ENCODE peak calls at places on chromosome 1, in seven cellular contexts. S, K, B, I, R, G and O are unnamed samples.

GRCh38 chr1:26075421-26076144 is 8.2 kb upstream of the TRIM63 start:
- DNase-seq in S (no peak), K (no peak), G (no peak), I (no peak), B (peak; percentile 76), R (no peak), O (no peak)

GRCh38 chr1:223137402-223138100 is 5.5 kb downstream of the TLR5 start:
- DNase-seq in R (no peak), S (peak; percentile 87), B (peak; percentile 57), G (no peak), I (no peak), K (no peak), O (no peak)

GRCh38 chr1:54161495-54162168 is 8.8 kb upstream of the CDCP2 start:
- DNase-seq in B (no peak), R (no peak), G (no peak), K (no peak), S (no peak), I (no peak), O (no peak)

GRCh38 chr1:234313171-234313570 is 60.1 kb upstream of the COA6 start:
- DNase-seq in I (no peak), R (no peak), G (no peak), K (no peak), B (no peak), S (no peak), O (no peak)

GRCh38 chr1:159828916-159829634 is 2.4 kb downstream of the SLAMF8 start:
- DNase-seq in B (peak; percentile 48), R (no peak), S (no peak), I (peak; percentile 74), K (peak; percentile 67), G (peak; percentile 67), O (no peak)

GRCh38 chr1:238833919-238834318 is 552.4 kb upstream of the CHRM3 start:
- DNase-seq in R (no peak), K (no peak), B (no peak), S (no peak), G (no peak), I (no peak), O (no peak)

GRCh38 chr1:240465531-240465940 is 146.4 kb downstream of the GREM2 start:
- DNase-seq in K (no peak), B (no peak), G (no peak), I (peak; percentile 40), R (no peak), S (no peak), O (no peak)

GRCh38 chr1:68600049-68600661 is 103.3 kb upstream of the DEPDC1 start:
- DNase-seq in K (no peak), R (no peak), I (peak; percentile 53), G (no peak), S (peak; percentile 27), B (peak; percentile 23), O (peak; percentile 1)

GRCh38 chr1:50342525-50342924 is 80.7 kb downstream of the DMRTA2 start:
- DNase-seq in K (no peak), B (no peak), I (no peak), G (no peak), R (no peak), S (no peak), O (no peak)

GRCh38 chr1:174040387-174040786 is 18.2 kb upstream of the RC3H1 start:
- DNase-seq in K (no peak), G (no peak), R (no peak), S (peak; percentile 73), B (peak; percentile 35), I (no peak), O (no peak)

GRCh38 chr1:162349635-162350330 is 26.9 kb downstream of the SPATA46 start:
- DNase-seq in G (no peak), R (peak; percentile 95), S (peak; percentile 78), K (no peak), B (no peak), I (no peak), O (no peak)

GRCh38 chr1:210558302-210558701 is 229.6 kb downstream of the HHAT start:
- DNase-seq in R (no peak), B (peak; percentile 54), K (no peak), S (no peak), G (no peak), I (no peak), O (no peak)

GRCh38 chr1:67668660-67669059 is 16.3 kb upstream of the GADD45A start:
- DNase-seq in G (no peak), S (no peak), K (no peak), R (no peak), B (no peak), I (no peak), O (no peak)

GRCh38 chr1:118326960-118327629 is 142.1 kb upstream of the SPAG17 start:
- DNase-seq in K (no peak), I (no peak), S (no peak), R (no peak), B (no peak), G (no peak), O (no peak)

GRCh38 chr1:90371106-90371813 is 345.8 kb downstream of the BARHL2 start:
- DNase-seq in B (no peak), R (no peak), G (no peak), I (no peak), K (no peak), S (no peak), O (no peak)

DNA sequence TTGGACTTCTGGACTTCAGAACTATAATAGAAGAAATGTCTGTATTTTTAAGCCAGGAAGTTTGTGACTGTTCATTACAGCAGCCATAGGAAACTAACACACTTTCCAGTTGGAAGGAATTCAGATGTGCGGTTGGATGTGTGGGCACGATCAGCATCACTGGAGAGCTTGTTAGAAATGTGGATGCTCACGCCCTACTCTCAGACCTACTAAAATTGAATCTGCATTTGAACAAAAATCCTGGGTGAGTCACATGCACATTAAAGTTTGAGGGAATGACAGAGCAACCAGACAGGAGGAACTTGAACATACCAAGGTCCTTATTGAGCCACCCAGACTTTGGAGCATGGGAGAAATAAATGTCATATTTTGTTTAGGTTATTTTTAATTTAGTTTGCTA is 346.4 kb downstream of the BARHL2 start:
- DNase-seq in R (no peak), G (no peak), K (no peak), I (no peak), S (peak; percentile 7), B (no peak), O (no peak)
- TF ChIP-seq CTCF in R (no peak), G (no peak), K (no peak), I (no peak), S (no peak), B (no peak), O (no peak)

GRCh38 chr1:168236836-168237611 is 11.2 kb downstream of the SFT2D2 start:
- DNase-seq in I (no peak), G (no peak), K (no peak), S (no peak), B (no peak), R (no peak), O (peak; percentile 43)
- TF ChIP-seq CTCF in I (no peak), G (no peak), K (no peak), S (no peak), B (no peak), R (no peak), O (no peak)

GRCh38 chr1:229716064-229716463 is 90.0 kb downstream of the URB2 start:
- DNase-seq in R (no peak), I (peak; percentile 73), S (no peak), K (no peak), G (no peak), B (no peak), O (no peak)

GRCh38 chr1:229716692-229717091 is 90.6 kb downstream of the URB2 start:
- DNase-seq in S (no peak), R (no peak), G (peak; percentile 23), I (no peak), B (no peak), K (no peak), O (no peak)

GRCh38 chr1:229717774-229718173 is 91.7 kb downstream of the URB2 start:
- DNase-seq in K (no peak), I (no peak), R (no peak), S (peak; percentile 25), G (no peak), B (peak; percentile 71), O (no peak)

GRCh38 chr1:229714306-229714705 is 88.3 kb downstream of the URB2 start:
- DNase-seq in K (no peak), B (no peak), I (no peak), R (no peak), G (no peak), S (no peak), O (no peak)

DNA sequence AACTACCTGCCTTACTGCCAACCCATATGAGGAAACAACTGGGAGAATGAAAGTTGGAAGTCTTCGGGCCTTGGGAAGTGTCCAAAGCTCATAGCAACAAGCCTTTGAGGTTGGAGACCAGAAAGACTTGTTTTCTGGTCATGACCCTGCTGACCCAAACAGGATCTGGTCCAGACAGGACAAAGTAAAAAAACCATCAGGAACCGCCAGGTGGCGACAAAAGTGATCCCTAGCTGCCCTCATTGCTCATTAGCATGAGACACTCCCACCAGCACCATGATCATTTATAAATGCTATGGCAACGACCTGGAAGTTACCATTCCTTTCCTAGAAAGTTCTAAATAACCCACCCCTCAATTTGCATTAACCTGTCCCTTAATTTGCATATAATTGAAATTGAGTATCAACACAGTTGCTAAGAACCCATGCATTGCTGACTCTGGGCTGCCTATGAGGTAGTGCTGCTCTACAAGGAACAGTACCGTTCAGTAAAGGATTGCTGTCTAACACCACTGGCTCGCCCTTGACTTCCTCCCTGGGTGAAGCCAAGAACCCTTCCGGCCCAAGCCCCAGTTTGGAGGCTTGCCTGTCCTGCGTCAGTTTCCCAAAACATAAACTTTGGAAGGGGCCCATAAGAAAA is 89.0 kb downstream of the URB2 start:
- DNase-seq in S (peak; percentile 19), K (no peak), G (no peak), R (no peak), B (peak; percentile 90), I (peak; percentile 57), O (peak; percentile 56)
- TF ChIP-seq CTCF in S (peak; percentile 47), K (no peak), G (no peak), R (no peak), B (peak; percentile 71), I (peak; percentile 62), O (peak; percentile 45)

DNA sequence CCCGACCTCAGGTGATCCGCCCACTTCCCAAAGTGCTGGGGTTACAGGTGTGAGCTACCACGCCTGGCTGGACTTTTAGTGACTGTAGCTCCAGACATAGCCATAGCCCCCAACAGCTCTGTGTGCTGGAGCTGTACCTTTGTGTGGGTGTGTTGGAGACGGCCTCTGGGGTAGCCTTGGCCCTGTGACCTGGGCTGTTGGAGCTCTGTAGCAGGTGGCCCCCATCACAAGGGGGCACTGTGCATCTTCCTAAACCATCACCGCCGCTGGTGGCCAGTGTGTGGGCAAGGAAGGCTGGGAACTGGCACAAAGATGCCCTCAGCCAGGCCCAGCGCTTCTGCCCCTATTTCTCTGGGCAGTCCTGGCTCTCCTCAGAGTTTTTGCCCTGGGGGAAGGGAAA is 38.4 kb upstream of the FOXO6 start:
- DNase-seq in I (peak; percentile 79), K (no peak), B (peak; percentile 42), S (no peak), G (no peak), R (no peak), O (peak; percentile 60)
- TF ChIP-seq CTCF in I (peak; percentile 85), K (peak; percentile 51), B (peak; percentile 26), S (peak; percentile 12), G (peak; percentile 19), R (peak; percentile 59), O (peak; percentile 48)